ENCODE peak calls at places on chromosomes 12 and 14, in five cellular contexts. M is fibroblast of mammary gland, Y is A549, H is AG09309, X is heart right ventricle. O is an unnamed sample.

GRCh38 chr12:120439646-120440247 is 1.8 kb downstream of the COX6A1 start:
- DNase-seq in M (peak), Y (peak), H (no peak), X (peak), O (peak)

GRCh38 chr14:91349481-91350074 is 68.0 kb downstream of the CCDC88C start:
- DNase-seq in M (no peak), Y (no peak), H (no peak), X (no peak), O (peak)

GRCh38 chr14:58353516-58354299 is 42.0 kb upstream of the TOMM20L start:
- DNase-seq in M (peak), Y (no peak), H (no peak), X (no peak), O (peak)

GRCh38 chr12:65119063-65119462 is 2.0 kb downstream of the WIF1 start:
- DNase-seq in M (no peak), Y (no peak), H (no peak), X (no peak), O (no peak)

GRCh38 chr12:4114986-4115385 is 158.6 kb upstream of the CCND2 start:
- DNase-seq in M (no peak), Y (no peak), H (no peak), X (no peak), O (no peak)

GRCh38 chr14:66015046-66015780 is 471.0 kb upstream of the CCDC196 start:
- DNase-seq in M (no peak), Y (no peak), H (no peak), X (no peak), O (no peak)

GRCh38 chr14:51482112-51482511 is 169.6 kb upstream of the FRMD6 start:
- DNase-seq in M (no peak), Y (no peak), H (no peak), X (no peak), O (no peak)

GRCh38 chr12:28622416-28622815 is 432.2 kb downstream of the CCDC91 start:
- DNase-seq in M (peak), Y (no peak), H (peak), X (no peak), O (no peak)

GRCh38 chr14:85531141-85531593 is 1.2 kb downstream of the FLRT2 start:
- DNase-seq in M (peak), Y (peak), H (no peak), X (no peak), O (no peak)

GRCh38 chr12:1794440-1795090 is 25.8 kb upstream of the LRTM2 start:
- DNase-seq in M (no peak), Y (no peak), H (no peak), X (no peak), O (no peak)

GRCh38 chr12:6828671-6829531 is 694 bp downstream of the P3H3 start:
- DNase-seq in M (peak), Y (no peak), H (no peak), X (peak), O (no peak)

GRCh38 chr12:3061129-3061857 is 15.9 kb upstream of the TSPAN9 start:
- DNase-seq in M (peak), Y (no peak), H (peak), X (no peak), O (no peak)

GRCh38 chr12:80567391-80567790 is 123.4 kb downstream of the PTPRQ start:
- DNase-seq in M (peak), Y (no peak), H (no peak), X (no peak), O (no peak)

GRCh38 chr14:95469134-95469481 is 47.3 kb downstream of the SYNE3 start:
- DNase-seq in M (no peak), Y (no peak), H (no peak), X (no peak), O (no peak)

GRCh38 chr12:25321772-25322171 is 71.0 kb upstream of the KRAS start:
- DNase-seq in M (no peak), Y (no peak), H (no peak), X (no peak), O (no peak)

GRCh38 chr12:81296556-81297305 is 218.9 kb downstream of the ACSS3 start:
- DNase-seq in M (peak), Y (no peak), H (no peak), X (peak), O (no peak)

GRCh38 chr12:103334447-103334846 is 161.3 kb downstream of the C12orf42 start:
- DNase-seq in M (no peak), Y (no peak), H (no peak), X (no peak), O (no peak)

GRCh38 chr12:30827406-30828055 is 72.8 kb upstream of the CAPRIN2 start:
- DNase-seq in M (no peak), Y (no peak), H (no peak), X (no peak), O (no peak)

GRCh38 chr12:64946132-64946829 is 121.8 kb downstream of the TBC1D30 start:
- DNase-seq in M (peak), Y (no peak), H (no peak), X (peak), O (no peak)

GRCh38 chr12:104376650-104377506 is 73.3 kb downstream of the EID3 start:
- DNase-seq in M (peak), Y (no peak), H (no peak), X (no peak), O (no peak)

GRCh38 chr14:20415723-20416622 is 2.7 kb upstream of the TEP1 start:
- DNase-seq in M (peak), Y (peak), H (no peak), X (peak), O (peak)

GRCh38 chr12:20524113-20524512 is 155.8 kb downstream of the PDE3A start:
- DNase-seq in M (no peak), Y (no peak), H (no peak), X (no peak), O (no peak)

GRCh38 chr12:69501154-69501895 is 31.1 kb downstream of the FRS2 start:
- DNase-seq in M (peak), Y (no peak), H (no peak), X (no peak), O (no peak)

GRCh38 chr14:65881642-65882041 is 469.1 kb downstream of the FUT8 start:
- DNase-seq in M (no peak), Y (no peak), H (no peak), X (no peak), O (no peak)

GRCh38 chr12:69585189-69586062 is at the start of gene CCT2:
- DNase-seq in M (peak), Y (peak), H (peak), X (peak), O (peak)

GRCh38 chr12:108689314-108690190 is 41.8 kb downstream of the CORO1C start:
- DNase-seq in M (peak), Y (no peak), H (no peak), X (peak), O (no peak)

GRCh38 chr12:73308079-73308478 is 1035.9 kb downstream of the TRHDE start:
- DNase-seq in M (no peak), Y (no peak), H (no peak), X (no peak), O (no peak)

GRCh38 chr14:100531591-100532121 is 55.6 kb downstream of the BEGAIN start:
- DNase-seq in M (no peak), Y (no peak), H (no peak), X (no peak), O (no peak)

GRCh38 chr12:91630906-91631305 is 448.3 kb upstream of the DCN start:
- DNase-seq in M (no peak), Y (no peak), H (no peak), X (no peak), O (no peak)

GRCh38 chr14:31159682-31160296 is 47.8 kb downstream of the HECTD1 start:
- DNase-seq in M (peak), Y (no peak), H (no peak), X (no peak), O (no peak)

GRCh38 chr12:46678441-46678840 is 147.4 kb downstream of the SLC38A4 start:
- DNase-seq in M (no peak), Y (no peak), H (no peak), X (no peak), O (no peak)

GRCh38 chr12:107488666-107489065 is 196.9 kb upstream of the PWP1 start:
- DNase-seq in M (peak), Y (no peak), H (peak), X (no peak), O (no peak)

GRCh38 chr12:32307352-32307751 is 92.0 kb upstream of the FGD4 start:
- DNase-seq in M (no peak), Y (no peak), H (no peak), X (no peak), O (no peak)

GRCh38 chr12:32301216-32301615 is 98.1 kb upstream of the FGD4 start:
- DNase-seq in M (no peak), Y (no peak), H (no peak), X (no peak), O (no peak)

GRCh38 chr12:32303171-32303570 is 96.2 kb upstream of the FGD4 start:
- DNase-seq in M (peak), Y (no peak), H (no peak), X (no peak), O (no peak)

GRCh38 chr12:32302218-32302826 is 97.0 kb upstream of the FGD4 start:
- DNase-seq in M (peak), Y (no peak), H (no peak), X (no peak), O (peak)

DNA sequence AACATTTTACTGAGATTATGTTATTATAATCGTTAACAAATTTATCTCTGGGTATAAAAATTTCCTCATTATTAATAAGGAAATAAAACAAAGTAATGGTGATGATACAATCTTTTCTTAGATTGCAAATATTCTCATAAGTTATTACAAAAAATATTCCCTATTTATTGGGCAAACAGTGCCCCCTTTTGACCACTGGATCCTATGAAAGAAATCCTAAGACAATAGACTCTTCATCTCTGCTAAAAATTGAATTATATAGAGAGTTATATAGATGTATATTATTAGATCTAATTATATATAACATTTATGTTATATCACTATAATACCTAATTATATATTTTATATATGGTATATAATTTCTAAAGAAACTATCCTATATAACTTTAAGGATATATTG is 94.2 kb upstream of the FGD4 start:
- DNase-seq in M (peak), Y (peak), H (no peak), X (no peak), O (no peak)
- TF ChIP-seq CTCF in M (peak), Y (peak), H (no peak), X (peak), O (no peak)

GRCh38 chr12:52151859-52152783 is 39.7 kb downstream of the KRT80 start:
- DNase-seq in M (peak), Y (peak), H (no peak), X (peak), O (peak)

GRCh38 chr12:52152905-52153317 is 38.9 kb downstream of the KRT80 start:
- DNase-seq in M (no peak), Y (no peak), H (no peak), X (no peak), O (no peak)

GRCh38 chr12:52149182-52149641 is 42.6 kb downstream of the KRT80 start:
- DNase-seq in M (no peak), Y (no peak), H (no peak), X (no peak), O (no peak)

GRCh38 chr12:52149651-52150241 is 42.1 kb downstream of the KRT80 start:
- DNase-seq in M (no peak), Y (no peak), H (no peak), X (no peak), O (no peak)

DNA sequence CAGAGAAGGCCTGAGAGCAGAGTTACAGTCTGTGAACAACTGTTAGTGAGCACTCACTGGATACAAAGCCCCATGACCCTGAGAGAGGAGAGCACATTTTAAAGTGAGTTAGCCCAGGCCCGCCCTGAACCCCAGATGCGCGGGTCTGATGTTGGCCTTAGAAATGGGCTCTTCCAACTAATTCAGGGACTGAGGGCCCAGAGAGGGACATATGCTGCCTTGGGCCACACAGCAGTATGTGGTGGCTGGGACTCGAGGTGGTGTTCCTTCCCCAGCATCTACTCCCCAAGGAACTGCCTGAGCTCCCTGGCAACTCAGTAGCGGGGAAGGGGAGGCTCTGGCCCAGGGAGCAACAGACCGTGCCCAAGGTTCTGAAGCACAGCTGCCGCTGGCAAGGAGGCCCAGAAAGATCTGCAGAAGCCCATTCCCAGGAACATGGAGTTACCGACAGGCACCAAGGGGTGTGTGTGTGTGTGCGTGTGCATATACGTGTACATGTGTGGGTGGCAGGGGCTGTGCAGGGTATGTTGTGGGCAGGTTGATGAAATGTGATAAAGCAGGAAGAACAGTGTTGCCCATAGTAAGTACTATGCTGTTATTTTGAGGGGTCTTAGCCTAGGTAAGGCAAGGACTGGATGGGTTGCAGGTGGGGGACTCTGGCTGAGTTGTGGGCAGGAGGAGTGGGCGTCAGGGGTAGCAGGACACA is 40.5 kb downstream of the KRT80 start:
- DNase-seq in M (no peak), Y (no peak), H (no peak), X (no peak), O (no peak)
- TF ChIP-seq CTCF in M (no peak), Y (no peak), H (no peak), X (no peak), O (no peak)

DNA sequence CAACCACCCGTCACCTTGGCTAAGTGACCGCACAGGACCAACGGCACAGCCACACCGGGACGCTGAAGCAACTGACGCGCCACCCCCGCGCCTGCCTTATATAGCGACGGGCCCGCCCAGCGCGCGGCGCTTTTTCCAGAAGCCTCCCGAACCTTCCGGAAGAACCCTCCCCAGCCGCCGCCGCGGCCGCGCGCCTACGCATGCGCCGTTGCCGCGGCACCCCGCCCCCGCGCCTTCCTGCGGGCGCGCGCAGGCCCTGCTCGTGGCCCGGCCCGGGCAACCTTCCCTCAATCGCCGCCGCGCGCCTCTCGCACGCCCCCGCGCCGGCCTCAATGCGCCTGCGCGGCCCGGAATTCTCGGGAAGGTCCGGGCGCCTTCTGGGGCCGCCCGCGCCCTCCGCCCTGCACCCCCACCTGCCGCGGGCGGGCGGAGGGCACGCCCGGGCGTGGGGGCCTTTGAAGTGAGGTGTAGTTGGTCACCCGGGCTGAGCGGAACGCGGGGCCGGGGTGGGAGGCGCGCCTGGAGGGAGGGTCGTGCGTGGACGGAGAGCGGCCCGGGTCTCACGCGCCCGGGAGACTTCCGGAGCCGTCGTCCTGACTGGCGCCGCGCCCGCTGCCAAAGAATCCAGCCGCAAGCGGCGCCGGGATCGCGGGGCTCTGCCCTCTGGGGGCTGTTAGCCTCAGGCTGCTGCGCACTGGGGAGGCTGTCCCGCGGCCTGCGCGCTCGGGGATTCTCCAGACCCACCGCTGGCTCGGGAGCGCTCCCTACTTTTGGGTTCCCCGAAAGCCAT is at the start of gene HSP90AA1:
- DNase-seq in M (peak), Y (peak), H (peak), X (peak), O (peak)
- TF ChIP-seq CTCF in M (no peak), Y (no peak), H (no peak), X (no peak), O (no peak)

GRCh38 chr12:48818831-48819590 is 715 bp downstream of the CACNB3 start:
- DNase-seq in M (no peak), Y (no peak), H (no peak), X (no peak), O (no peak)
- TF ChIP-seq CTCF in M (no peak), Y (peak), H (peak), X (no peak), O (peak)

O was measured in GM10248.